ENCODE peak calls at places on chromosomes 13 and 19, in four cellular contexts. Z, I, Y and J are unnamed samples.

GRCh38 chr13:80265348-80265747 is 75.6 kb downstream of the SPRY2 start:
- DNase-seq in I (no peak), Y (no peak), Z (no peak), J (no peak)

GRCh38 chr13:94656766-94657165 is 55.1 kb downstream of the GPR180 start:
- DNase-seq in Z (no peak), Y (no peak), I (peak; percentile 96), J (no peak)

GRCh38 chr19:45172173-45172572 is 5.9 kb downstream of the TRAPPC6A start:
- DNase-seq in Z (no peak), I (no peak), Y (no peak), J (no peak)

GRCh38 chr13:77698211-77699058 is 948 bp downstream of the SLAIN1 start:
- DNase-seq in Y (no peak), Z (peak; percentile 28), I (no peak), J (peak; percentile 64)

GRCh38 chr13:25733061-25733491 is 318.7 kb downstream of the SHISA2 start:
- DNase-seq in Z (no peak), I (peak; percentile 94), Y (no peak), J (no peak)

GRCh38 chr19:6362024-6362344 is 653 bp downstream of the CLPP start:
- DNase-seq in Y (no peak), Z (peak; percentile 31), I (no peak), J (no peak)

GRCh38 chr19:43847246-43847645 is 20.1 kb downstream of the ZNF283 start:
- DNase-seq in Z (no peak), Y (no peak), I (no peak), J (no peak)

GRCh38 chr19:42619271-42619670 is 24.5 kb upstream of the CEACAM8 start:
- DNase-seq in Z (no peak), Y (no peak), I (no peak), J (no peak)

GRCh38 chr13:93080166-93080565 is 146.4 kb upstream of the GPC6 start:
- DNase-seq in Z (no peak), Y (no peak), I (no peak), J (no peak)

GRCh38 chr19:52010674-52011073 is 2.7 kb upstream of the ZNF615 start:
- DNase-seq in I (no peak), Y (no peak), Z (no peak), J (no peak)

GRCh38 chr13:102742506-102742905 is 31.1 kb downstream of the TEX30 start:
- DNase-seq in Z (no peak), I (no peak), Y (no peak), J (no peak)

GRCh38 chr19:41904118-41904870 is 21.3 kb downstream of the ARHGEF1 start:
- DNase-seq in Z (peak; percentile 93), Y (peak; percentile 73), I (no peak), J (no peak)

GRCh38 chr13:30622551-30622950 is 4.8 kb downstream of the USPL1 start:
- DNase-seq in Y (no peak), Z (no peak), I (no peak), J (no peak)

GRCh38 chr13:105196052-105196451 is 1339.4 kb downstream of the EFNB2 start:
- DNase-seq in I (peak; percentile 63), Z (no peak), Y (no peak), J (no peak)

GRCh38 chr13:30169442-30169841 is 137.9 kb downstream of the KATNAL1 start:
- DNase-seq in Y (no peak), I (no peak), Z (no peak), J (no peak)

GRCh38 chr13:26423634-26424033 is 133.8 kb upstream of the WASF3 start:
- DNase-seq in Z (no peak), I (no peak), Y (no peak), J (no peak)

GRCh38 chr19:55670280-55671053 is 4.6 kb upstream of the EPN1 start:
- DNase-seq in I (no peak), Y (no peak), Z (no peak), J (peak; percentile 69)

GRCh38 chr19:13381827-13382632 is 124.2 kb downstream of the CACNA1A start:
- DNase-seq in Z (no peak), Y (no peak), I (no peak), J (no peak)

GRCh38 chr19:19110410-19111137 is 27.7 kb downstream of the TMEM161A start:
- DNase-seq in Y (no peak), I (no peak), Z (no peak), J (no peak)

GRCh38 chr19:18896421-18896841 is 473 bp upstream of the CERS1 start:
- DNase-seq in Z (no peak), Y (no peak), I (no peak), J (no peak)

GRCh38 chr19:47210689-47211316 is 20.2 kb downstream of the BBC3 start:
- DNase-seq in Z (peak; percentile 92), I (peak; percentile 50), Y (peak; percentile 71), J (peak; percentile 92)

DNA sequence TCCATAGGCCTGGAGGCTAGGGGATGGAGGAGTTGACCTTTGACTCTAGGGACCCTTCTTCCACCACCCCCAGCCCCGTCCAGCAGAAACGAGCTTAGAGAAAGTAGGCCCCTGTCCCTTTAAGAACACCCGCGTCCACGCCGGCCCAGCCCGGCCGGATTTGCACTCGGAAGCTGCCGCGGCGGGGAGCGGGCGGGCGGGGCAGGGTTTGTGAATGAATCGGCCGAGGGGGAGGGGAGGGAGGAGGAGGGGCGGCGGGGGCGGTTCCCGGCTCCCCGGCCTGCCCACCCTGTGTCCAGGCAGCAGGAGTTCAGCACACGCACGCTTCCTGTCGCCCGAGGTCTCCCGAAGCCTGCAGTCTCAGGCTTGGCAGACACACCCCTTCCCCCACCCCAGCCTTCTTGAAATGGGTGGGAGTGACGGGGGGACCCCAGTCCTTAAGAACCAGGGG is 1.5 kb downstream of the UNC13A start:
- DNase-seq in Y (no peak), Z (peak; percentile 20), I (no peak), J (no peak)
- H3K27ac ChIP-seq in Y (no peak overlapping the region), Z (no peak overlapping the region), I (no peak overlapping the region), J (no peak overlapping the region)

GRCh38 chr13:48492123-48493075 is 40.5 kb downstream of the RCBTB2 start:
- DNase-seq in Z (peak; percentile 56), I (no peak), Y (no peak), J (peak; percentile 98)
- H3K4me1 ChIP-seq in Z (no peaks in the 10 kb centered on the region), I (no peaks in the 10 kb centered on the region), Y (peaks cover 14% of the 10 kb centered on the region), J (peaks cover 85% of the 10 kb centered on the region)

GRCh38 chr19:54502518-54503048 is at the start of gene LAIR2:
- DNase-seq in Z (no peak), I (no peak), Y (no peak), J (no peak)

GRCh38 chr19:54507824-54508223 is 5.2 kb downstream of the LAIR2 start:
- DNase-seq in Z (no peak), Y (no peak), I (no peak), J (no peak)

DNA sequence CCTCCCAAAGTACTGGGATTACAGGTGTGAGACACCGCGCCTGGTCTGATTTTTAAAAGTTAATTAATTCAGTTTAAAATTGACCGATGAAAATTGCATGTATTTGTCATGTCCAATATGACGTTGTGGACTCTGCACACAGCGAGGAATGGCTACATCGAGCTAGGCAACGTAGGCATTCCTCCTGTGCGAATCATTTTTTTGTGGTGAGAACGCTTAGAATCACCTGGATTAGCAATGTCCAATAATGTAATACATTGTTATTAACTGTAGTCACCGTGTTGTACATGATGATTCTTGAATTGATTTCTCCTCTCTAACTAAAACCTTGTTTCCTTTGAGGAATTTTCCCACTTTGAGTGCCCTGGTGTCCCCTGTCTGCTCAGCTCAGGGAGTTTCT is 3.4 kb downstream of the LAIR2 start:
- DNase-seq in Z (no peak), I (peak; percentile 2), Y (no peak), J (no peak)
- H3K27ac ChIP-seq in Z (no peak overlapping the region), I (no peak overlapping the region), Y (no peak overlapping the region), J (no peak overlapping the region)

GRCh38 chr13:99377641-99378040 is 70.4 kb upstream of the GPR183 start:
- DNase-seq in Y (no peak), I (no peak), Z (no peak), J (no peak)
- H3K4me1 ChIP-seq in Y (no peaks in the 10 kb centered on the region), I (no peaks in the 10 kb centered on the region), Z (no peaks in the 10 kb centered on the region), J (peaks cover 46% of the 10 kb centered on the region)

DNA sequence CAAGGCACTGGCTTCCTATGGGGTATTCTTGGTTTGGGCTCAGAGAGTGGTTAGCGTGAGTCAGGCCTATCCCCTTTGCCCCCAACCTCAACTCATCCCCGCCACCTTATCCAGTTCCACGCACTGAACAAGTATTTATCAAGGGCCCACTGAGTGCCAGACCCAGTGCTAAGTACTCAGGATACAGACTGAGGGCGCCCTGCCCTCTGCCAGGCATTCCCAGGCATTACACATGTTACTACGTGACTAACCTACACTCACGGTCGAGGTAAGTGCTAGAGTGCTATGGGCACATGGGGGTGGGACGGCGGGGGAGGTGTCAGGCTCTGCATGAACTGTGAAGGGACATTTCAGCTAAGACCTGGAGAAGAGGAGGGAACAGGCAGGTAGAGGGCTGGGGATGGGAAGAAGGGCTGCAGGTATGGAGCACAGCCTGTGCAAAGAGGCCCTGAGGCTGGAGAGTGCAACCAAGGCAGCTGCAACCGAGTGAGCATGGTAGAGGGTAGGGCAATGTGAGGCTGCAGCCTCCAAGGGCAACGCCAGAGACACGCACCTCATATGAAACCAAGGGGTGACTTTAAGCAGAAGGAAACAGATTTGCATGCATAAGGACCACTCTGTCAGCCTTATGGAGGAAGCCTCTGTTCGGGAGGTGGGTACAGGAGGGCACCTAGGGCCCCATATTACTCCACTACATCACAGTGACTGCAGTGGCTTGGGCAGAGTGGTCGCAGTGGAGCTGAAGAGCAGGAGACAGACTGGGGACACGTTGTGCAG is 22.5 kb downstream of the DHRS12 start:
- DNase-seq in I (no peak), Z (no peak), Y (no peak), J (peak; percentile 59)
- H3K27ac ChIP-seq in I (no peak overlapping the region), Z (no peak overlapping the region), Y (no peak overlapping the region), J (no peak overlapping the region)

DNA sequence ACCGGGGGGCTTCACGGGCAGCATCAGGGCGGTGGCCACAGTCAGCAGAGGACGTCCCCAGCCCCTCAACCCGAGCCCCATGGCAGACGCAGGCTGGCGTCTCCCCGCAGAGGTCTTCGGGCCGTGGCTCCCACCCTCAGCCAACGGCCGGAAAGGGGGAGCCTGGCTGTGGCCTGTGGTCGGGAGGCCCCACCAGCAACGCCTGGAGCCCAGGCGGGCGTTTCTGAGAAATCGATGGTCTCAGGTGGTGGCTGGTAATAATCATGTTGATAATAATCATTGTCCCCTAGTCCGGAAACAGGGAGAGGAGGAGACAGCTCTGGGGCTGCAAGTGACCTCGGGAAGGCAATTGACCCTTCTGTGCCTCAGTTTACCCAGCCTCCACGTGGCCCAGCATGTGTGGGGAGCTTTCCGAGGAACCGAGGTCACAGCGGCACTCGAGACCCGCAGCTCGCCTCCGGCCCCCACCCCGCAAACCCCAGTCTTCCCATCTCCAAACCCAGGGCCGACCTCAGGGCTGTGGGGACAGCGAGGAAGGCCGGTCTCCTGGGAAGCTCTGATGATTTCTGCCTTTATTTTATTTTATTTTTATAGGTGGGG is at the start of gene PRSS57:
- DNase-seq in I (no peak), Y (no peak), Z (no peak), J (no peak)
- H3K4me1 ChIP-seq in I (no peaks in the 10 kb centered on the region), Y (no peaks in the 10 kb centered on the region), Z (no peaks in the 10 kb centered on the region), J (no peaks in the 10 kb centered on the region)

DNA sequence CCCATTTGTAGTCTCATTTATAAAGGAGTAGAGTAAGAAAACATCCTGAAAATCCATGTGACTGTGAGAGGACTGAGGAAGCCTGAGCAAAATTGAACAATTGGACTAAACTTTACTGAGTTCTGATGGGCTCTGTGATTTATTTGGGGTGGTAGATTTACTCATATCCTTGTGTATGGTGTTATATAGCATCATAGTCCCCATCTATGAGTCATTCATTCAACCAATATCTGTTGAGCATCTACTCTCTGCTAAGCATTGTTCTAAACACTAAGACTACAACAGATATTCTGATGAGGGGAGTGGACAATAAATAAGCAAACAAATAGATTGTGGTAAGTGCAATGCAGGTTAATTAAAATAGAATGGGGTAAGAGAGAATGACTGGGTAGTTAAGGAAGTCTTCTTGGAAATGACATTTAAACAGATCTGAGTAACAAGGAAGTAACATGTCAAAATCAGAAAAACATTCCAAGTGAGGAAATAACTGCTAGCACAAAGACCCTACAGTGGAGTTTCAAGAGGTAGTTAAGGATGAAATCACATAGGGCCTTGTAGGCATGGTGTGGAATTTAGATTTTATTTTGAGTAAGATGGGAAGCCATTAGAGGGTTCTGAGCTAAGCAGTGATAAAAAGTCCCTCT is 36.3 kb upstream of the MLNR start:
- DNase-seq in Y (no peak), Z (no peak), I (peak; percentile 2), J (no peak)
- H3K27ac ChIP-seq in Y (no peak overlapping the region), Z (no peak overlapping the region), I (no peak overlapping the region), J (no peak overlapping the region)